ENCODE peak calls at places on chromosomes 12 and 14, in ten cellular contexts. N is type B pancreatic cell; T is activated T-helper 1 cell treated with anti-CD3 and anti-CD28 coated beads, Interleukin-12 subunit alpha, Interleukin-12 subunit beta, Interleukin-2, Interleukin-4 antibody, amounts not matched to agents 30 ng/mL and 10 ng/mL and 1 ng/mL, durations not matched to agents 14 hours and 24 hours and 36 hours; W is ascending aorta; Y is tibial artery; D is psoas muscle; U is T-helper 2 cell; V is T-helper 17 cell; S is HFFc6; K is GM13977. A is an unnamed sample.

GRCh38 chr12:80490329-80490728 is 46.3 kb downstream of the PTPRQ start:
- DNase-seq in U (no peak), Y (no peak), S (no peak), T (no peak), N (no peak), K (no peak), W (no peak), D (no peak), V (no peak), A (no peak)

GRCh38 chr12:70367268-70368141 is 1.4 kb downstream of the KCNMB4 start:
- DNase-seq in K (no peak), U (no peak), T (no peak), N (no peak), D (no peak), W (no peak), Y (no peak), S (no peak), V (no peak), A (no peak)

GRCh38 chr12:38782393-38782792 is 123.0 kb downstream of the CPNE8 start:
- DNase-seq in W (no peak), S (no peak), D (no peak), K (no peak), N (no peak), Y (no peak), V (no peak), U (no peak), T (no peak), A (no peak)

GRCh38 chr14:81209187-81209836 is 11.4 kb downstream of the GTF2A1 start:
- DNase-seq in Y (no peak), N (no peak), K (no peak), S (no peak), D (no peak), V (no peak), T (no peak), U (no peak), W (no peak), A (no peak)

GRCh38 chr12:109803678-109804077 is 29.5 kb downstream of the TRPV4 start:
- DNase-seq in N (no peak), V (no peak), S (no peak), T (no peak), U (no peak), W (no peak), D (no peak), Y (no peak), K (no peak), A (no peak)

GRCh38 chr12:69497308-69498026 is 27.3 kb downstream of the FRS2 start:
- DNase-seq in W (no peak), V (no peak), S (no peak), K (peak), T (no peak), U (no peak), Y (no peak), D (no peak), N (no peak), A (no peak)

GRCh38 chr12:1517007-1517406 is 77.4 kb downstream of the FBXL14 start:
- DNase-seq in K (no peak), U (no peak), D (no peak), W (no peak), N (no peak), Y (peak), S (peak), T (no peak), V (no peak), A (no peak)

GRCh38 chr12:95336387-95337067 is 118.9 kb downstream of the VEZT start:
- DNase-seq in K (no peak), N (peak), D (peak), T (no peak), W (peak), S (peak), V (no peak), Y (peak), U (no peak), A (no peak)

GRCh38 chr14:21902561-21903199 is 229.1 kb upstream of the OR4E1 start:
- DNase-seq in W (no peak), U (peak), Y (no peak), S (no peak), T (no peak), V (no peak), K (no peak), N (no peak), D (no peak), A (no peak)

GRCh38 chr12:1611775-1612174 is 17.3 kb upstream of the WNT5B start:
- DNase-seq in S (peak), K (no peak), N (no peak), Y (no peak), T (no peak), D (no peak), V (no peak), U (no peak), W (no peak), A (no peak)

GRCh38 chr12:99680276-99680675 is 32.7 kb downstream of the GARIN6 start:
- DNase-seq in U (no peak), D (no peak), W (no peak), V (no peak), T (no peak), K (no peak), S (no peak), N (no peak), Y (no peak), A (no peak)

GRCh38 chr12:106581543-106582263 is 1.1 kb upstream of the RFX4 start:
- DNase-seq in K (peak), V (no peak), T (no peak), N (no peak), Y (no peak), D (no peak), S (no peak), W (no peak), U (no peak), A (peak)

A was measured in upper lobe of left lung.